ENCODE peak calls at places on chromosome 5, in six cellular contexts. One of them, this sample, is unnamed.

GRCh38 chr5:43643327-43643726 is 40.3 kb downstream of the NNT start:
- DNase-seq in uterus: no peak
- DNase-seq in ovary: no peak
- DNase-seq in tibial nerve: no peak
- DNase-seq in OCI-LY7: no peak
- DNase-seq in spleen: no peak
- DNase-seq in this sample: no peak

GRCh38 chr5:168215646-168216045 is 75.8 kb upstream of the WWC1 start:
- DNase-seq in tibial nerve: no peak
- DNase-seq in uterus: no peak
- DNase-seq in spleen: no peak
- DNase-seq in OCI-LY7: no peak
- DNase-seq in ovary: no peak
- DNase-seq in this sample: no peak

GRCh38 chr5:103362211-103362610 is 103.6 kb downstream of the MACIR start:
- DNase-seq in spleen: no peak
- DNase-seq in uterus: no peak
- DNase-seq in OCI-LY7: no peak
- DNase-seq in tibial nerve: no peak
- DNase-seq in ovary: no peak
- DNase-seq in this sample: no peak

GRCh38 chr5:177370488-177371119 is 12.9 kb downstream of the RGS14 start:
- DNase-seq in ovary: peak
- DNase-seq in spleen: peak
- DNase-seq in OCI-LY7: peak
- DNase-seq in tibial nerve: peak
- DNase-seq in uterus: peak
- DNase-seq in this sample: no peak

GRCh38 chr5:123549256-123549904 is 37.4 kb downstream of the CSNK1G3 start:
- DNase-seq in ovary: no peak
- DNase-seq in OCI-LY7: peak
- DNase-seq in spleen: no peak
- DNase-seq in tibial nerve: no peak
- DNase-seq in uterus: no peak
- DNase-seq in this sample: no peak

GRCh38 chr5:56405116-56405515 is 172.0 kb upstream of the ANKRD55 start:
- DNase-seq in uterus: no peak
- DNase-seq in ovary: no peak
- DNase-seq in tibial nerve: no peak
- DNase-seq in spleen: no peak
- DNase-seq in OCI-LY7: no peak
- DNase-seq in this sample: no peak

GRCh38 chr5:395921-396714 is 46.9 kb upstream of the EXOC3 start:
- DNase-seq in OCI-LY7: no peak
- DNase-seq in spleen: peak
- DNase-seq in uterus: no peak
- DNase-seq in tibial nerve: no peak
- DNase-seq in ovary: no peak
- DNase-seq in this sample: peak

GRCh38 chr5:156356238-156356637 is 29.3 kb downstream of the SGCD start:
- DNase-seq in ovary: no peak
- DNase-seq in OCI-LY7: no peak
- DNase-seq in spleen: no peak
- DNase-seq in uterus: no peak
- DNase-seq in tibial nerve: no peak
- DNase-seq in this sample: no peak

GRCh38 chr5:139186293-139186692 is 11.9 kb downstream of the SIL1 start:
- DNase-seq in tibial nerve: no peak
- DNase-seq in OCI-LY7: no peak
- DNase-seq in uterus: no peak
- DNase-seq in spleen: no peak
- DNase-seq in ovary: no peak
- DNase-seq in this sample: no peak

GRCh38 chr5:173680660-173681242 is 64.3 kb upstream of the BOD1 start:
- DNase-seq in ovary: no peak
- DNase-seq in uterus: no peak
- DNase-seq in spleen: no peak
- DNase-seq in tibial nerve: no peak
- DNase-seq in OCI-LY7: peak
- DNase-seq in this sample: no peak

GRCh38 chr5:108917596-108917995 is 169.9 kb downstream of the FER start:
- DNase-seq in tibial nerve: no peak
- DNase-seq in spleen: no peak
- DNase-seq in ovary: no peak
- DNase-seq in uterus: no peak
- DNase-seq in OCI-LY7: no peak
- DNase-seq in this sample: no peak

GRCh38 chr5:146475906-146476305 is 28.8 kb downstream of the TCERG1 start:
- DNase-seq in spleen: no peak
- DNase-seq in uterus: no peak
- DNase-seq in ovary: no peak
- DNase-seq in tibial nerve: no peak
- DNase-seq in OCI-LY7: no peak
- DNase-seq in this sample: no peak

GRCh38 chr5:135953850-135954249 is 933 bp downstream of the LECT2 start:
- DNase-seq in uterus: no peak
- DNase-seq in tibial nerve: no peak
- DNase-seq in OCI-LY7: no peak
- DNase-seq in ovary: no peak
- DNase-seq in spleen: no peak
- DNase-seq in this sample: no peak

GRCh38 chr5:126138475-126139005 is 284.7 kb upstream of the GRAMD2B start:
- DNase-seq in uterus: no peak
- DNase-seq in ovary: no peak
- DNase-seq in tibial nerve: no peak
- DNase-seq in OCI-LY7: no peak
- DNase-seq in spleen: no peak
- DNase-seq in this sample: no peak

GRCh38 chr5:127995556-127995955 is 88.0 kb upstream of the SLC12A2 start:
- DNase-seq in uterus: no peak
- DNase-seq in spleen: no peak
- DNase-seq in tibial nerve: no peak
- DNase-seq in OCI-LY7: no peak
- DNase-seq in ovary: no peak
- DNase-seq in this sample: no peak

GRCh38 chr5:13510616-13511015 is 433.9 kb downstream of the DNAH5 start:
- DNase-seq in uterus: no peak
- DNase-seq in tibial nerve: no peak
- DNase-seq in ovary: no peak
- DNase-seq in OCI-LY7: no peak
- DNase-seq in spleen: no peak
- DNase-seq in this sample: no peak

GRCh38 chr5:121424976-121425375 is 426.7 kb upstream of the FTMT start:
- DNase-seq in ovary: no peak
- DNase-seq in uterus: no peak
- DNase-seq in tibial nerve: no peak
- DNase-seq in spleen: no peak
- DNase-seq in OCI-LY7: no peak
- DNase-seq in this sample: no peak

GRCh38 chr5:165538065-165538464 is 2032.6 kb downstream of the MAT2B start:
- DNase-seq in spleen: no peak
- DNase-seq in uterus: no peak
- DNase-seq in OCI-LY7: no peak
- DNase-seq in ovary: no peak
- DNase-seq in tibial nerve: no peak
- DNase-seq in this sample: no peak
- H3K27ac ChIP-seq in spleen: no peak
- H3K27ac ChIP-seq in uterus: no peak
- H3K27ac ChIP-seq in OCI-LY7: no peak
- H3K27ac ChIP-seq in ovary: no peak
- H3K27ac ChIP-seq in tibial nerve: no peak
- H3K27ac ChIP-seq in this sample: no peak

GRCh38 chr5:3595102-3595961 is at the start of gene IRX1:
- DNase-seq in OCI-LY7: no peak
- DNase-seq in ovary: no peak
- DNase-seq in uterus: no peak
- DNase-seq in tibial nerve: no peak
- DNase-seq in spleen: no peak
- DNase-seq in this sample: peak

GRCh38 chr5:3593771-3594513 is 1.7 kb upstream of the IRX1 start:
- DNase-seq in OCI-LY7: no peak
- DNase-seq in uterus: no peak
- DNase-seq in tibial nerve: no peak
- DNase-seq in ovary: no peak
- DNase-seq in spleen: no peak
- DNase-seq in this sample: no peak

GRCh38 chr5:3592298-3592697 is 3.3 kb upstream of the IRX1 start:
- DNase-seq in uterus: no peak
- DNase-seq in OCI-LY7: no peak
- DNase-seq in spleen: no peak
- DNase-seq in ovary: no peak
- DNase-seq in tibial nerve: no peak
- DNase-seq in this sample: no peak

GRCh38 chr5:3596261-3596825 is 711 bp downstream of the IRX1 start:
- DNase-seq in ovary: no peak
- DNase-seq in OCI-LY7: no peak
- DNase-seq in spleen: no peak
- DNase-seq in uterus: no peak
- DNase-seq in tibial nerve: no peak
- DNase-seq in this sample: peak

DNA sequence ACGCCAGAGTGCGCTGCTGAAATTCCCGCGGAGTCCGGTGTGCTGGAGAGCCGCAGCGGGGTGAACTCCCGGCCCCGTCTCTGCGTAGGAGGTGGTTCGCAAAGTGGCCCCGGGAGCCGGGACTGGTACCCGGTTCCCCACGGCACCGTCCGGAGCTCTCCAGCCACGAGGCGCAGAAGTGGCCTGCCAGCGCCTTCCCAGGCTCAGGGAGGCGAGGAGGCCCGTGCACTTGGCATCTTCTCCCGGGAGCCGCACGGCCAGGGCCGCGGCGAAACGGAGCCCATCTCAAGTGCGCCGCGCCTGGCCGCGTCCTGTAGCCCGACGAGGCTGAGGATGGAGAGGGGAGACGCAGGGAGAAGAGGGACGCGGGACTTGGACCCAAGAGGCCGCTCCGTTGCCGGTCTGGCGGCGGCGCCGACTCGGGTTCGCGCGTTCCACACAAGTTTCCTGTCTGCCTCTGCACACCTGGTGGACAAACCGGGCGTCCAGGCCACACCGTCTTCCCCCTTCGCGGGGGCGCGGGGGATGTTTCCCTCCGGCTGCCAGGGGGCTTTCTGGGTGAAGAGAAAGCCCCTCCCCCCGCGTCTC is 1.0 kb upstream of the IRX1 start:
- DNase-seq in ovary: no peak
- DNase-seq in spleen: no peak
- DNase-seq in OCI-LY7: no peak
- DNase-seq in tibial nerve: no peak
- DNase-seq in uterus: no peak
- DNase-seq in this sample: no peak
- TF ChIP-seq CTCF in ovary: no peak
- TF ChIP-seq CTCF in spleen: no peak
- TF ChIP-seq CTCF in OCI-LY7: no peak
- TF ChIP-seq CTCF in tibial nerve: no peak
- TF ChIP-seq CTCF in uterus: no peak
- TF ChIP-seq CTCF in this sample: no peak

GRCh38 chr5:34494111-34494755 is 161.9 kb upstream of the RAI14 start:
- DNase-seq in tibial nerve: no peak
- DNase-seq in spleen: no peak
- DNase-seq in uterus: no peak
- DNase-seq in ovary: no peak
- DNase-seq in OCI-LY7: no peak
- DNase-seq in this sample: no peak

GRCh38 chr5:34497031-34497808 is 158.9 kb upstream of the RAI14 start:
- DNase-seq in spleen: no peak
- DNase-seq in ovary: peak
- DNase-seq in OCI-LY7: no peak
- DNase-seq in uterus: peak
- DNase-seq in tibial nerve: peak
- DNase-seq in this sample: no peak

GRCh38 chr5:34495178-34495577 is 160.9 kb upstream of the RAI14 start:
- DNase-seq in tibial nerve: no peak
- DNase-seq in ovary: no peak
- DNase-seq in OCI-LY7: no peak
- DNase-seq in spleen: no peak
- DNase-seq in uterus: no peak
- DNase-seq in this sample: no peak

GRCh38 chr5:34498582-34498981 is 157.5 kb upstream of the RAI14 start:
- DNase-seq in OCI-LY7: no peak
- DNase-seq in spleen: no peak
- DNase-seq in ovary: no peak
- DNase-seq in tibial nerve: no peak
- DNase-seq in uterus: no peak
- DNase-seq in this sample: no peak

DNA sequence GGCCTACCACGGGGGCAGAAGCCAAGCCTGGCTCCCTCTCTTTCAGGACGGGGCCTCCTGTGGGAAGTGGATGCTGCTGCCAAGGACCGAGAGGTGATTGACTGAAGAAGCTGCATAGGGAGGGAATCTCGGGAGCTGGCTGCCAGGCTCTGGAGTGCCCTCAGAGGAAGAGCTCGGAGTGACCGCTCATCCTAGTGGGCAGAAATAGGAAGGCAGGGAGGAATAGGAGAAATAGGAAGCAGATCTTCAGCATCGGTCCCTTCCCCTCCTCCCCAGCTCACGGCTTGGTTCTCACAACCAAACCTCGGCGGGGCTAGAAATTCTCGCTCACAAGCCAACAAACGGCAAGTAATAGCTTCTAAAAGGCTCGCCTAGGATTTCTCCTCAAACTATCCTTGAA is 159.9 kb upstream of the RAI14 start:
- DNase-seq in ovary: no peak
- DNase-seq in tibial nerve: no peak
- DNase-seq in spleen: no peak
- DNase-seq in uterus: peak
- DNase-seq in OCI-LY7: no peak
- DNase-seq in this sample: no peak
- H3K4me3 ChIP-seq in ovary: no peak
- H3K4me3 ChIP-seq in tibial nerve: no peak
- H3K4me3 ChIP-seq in spleen: no peak
- H3K4me3 ChIP-seq in uterus: no peak
- H3K4me3 ChIP-seq in OCI-LY7: no peak
- H3K4me3 ChIP-seq in this sample: peak

GRCh38 chr5:52863715-52864114 is 76.0 kb downstream of the ITGA1 start:
- DNase-seq in tibial nerve: no peak
- DNase-seq in uterus: no peak
- DNase-seq in ovary: no peak
- DNase-seq in OCI-LY7: no peak
- DNase-seq in spleen: no peak
- DNase-seq in this sample: no peak

GRCh38 chr5:52854949-52855348 is 67.2 kb downstream of the ITGA1 start:
- DNase-seq in spleen: no peak
- DNase-seq in uterus: no peak
- DNase-seq in OCI-LY7: no peak
- DNase-seq in ovary: no peak
- DNase-seq in tibial nerve: no peak
- DNase-seq in this sample: no peak

GRCh38 chr5:52856564-52856963 is 68.8 kb downstream of the ITGA1 start:
- DNase-seq in OCI-LY7: no peak
- DNase-seq in tibial nerve: no peak
- DNase-seq in spleen: no peak
- DNase-seq in ovary: no peak
- DNase-seq in uterus: no peak
- DNase-seq in this sample: no peak

GRCh38 chr5:52861368-52861767 is 73.7 kb downstream of the ITGA1 start:
- DNase-seq in OCI-LY7: no peak
- DNase-seq in tibial nerve: no peak
- DNase-seq in spleen: no peak
- DNase-seq in ovary: no peak
- DNase-seq in uterus: no peak
- DNase-seq in this sample: no peak

GRCh38 chr5:52859619-52860018 is 71.9 kb downstream of the ITGA1 start:
- DNase-seq in OCI-LY7: no peak
- DNase-seq in uterus: no peak
- DNase-seq in ovary: no peak
- DNase-seq in spleen: no peak
- DNase-seq in tibial nerve: no peak
- DNase-seq in this sample: no peak
- H3K27ac ChIP-seq in OCI-LY7: no peak
- H3K27ac ChIP-seq in uterus: no peak
- H3K27ac ChIP-seq in ovary: no peak
- H3K27ac ChIP-seq in spleen: peak
- H3K27ac ChIP-seq in tibial nerve: peak
- H3K27ac ChIP-seq in this sample: no peak

This sample was measured in coronary artery.